ENCODE peak calls at places on chromosomes 2 and 18, in six cellular contexts. One of them, this sample, is unnamed.

GRCh38 chr2:117835990-117836760 is 21.7 kb downstream of the DDX18 start:
- DNase-seq in IMR-90: peak
- DNase-seq in mesendoderm: peak
- DNase-seq in mesenchymal stem cell: peak
- DNase-seq in H1: no peak
- DNase-seq in trophoblast cell: peak
- DNase-seq in this sample: peak

GRCh38 chr2:164710252-164710633 is 89.0 kb upstream of the GRB14 start:
- DNase-seq in IMR-90: peak
- DNase-seq in mesendoderm: no peak
- DNase-seq in mesenchymal stem cell: peak
- DNase-seq in H1: no peak
- DNase-seq in trophoblast cell: peak
- DNase-seq in this sample: no peak

GRCh38 chr2:25822190-25823117 is 55.8 kb downstream of the ASXL2 start:
- DNase-seq in IMR-90: no peak
- DNase-seq in mesendoderm: peak
- DNase-seq in mesenchymal stem cell: no peak
- DNase-seq in H1: peak
- DNase-seq in trophoblast cell: peak
- DNase-seq in this sample: no peak

GRCh38 chr2:27888790-27889189 is 1.4 kb downstream of the RBKS start:
- DNase-seq in IMR-90: peak
- DNase-seq in mesendoderm: no peak
- DNase-seq in mesenchymal stem cell: no peak
- DNase-seq in H1: no peak
- DNase-seq in trophoblast cell: no peak
- DNase-seq in this sample: no peak

GRCh38 chr2:84375020-84375419 is 84.1 kb downstream of the SUCLG1 start:
- DNase-seq in IMR-90: no peak
- DNase-seq in mesendoderm: no peak
- DNase-seq in mesenchymal stem cell: no peak
- DNase-seq in H1: no peak
- DNase-seq in trophoblast cell: no peak
- DNase-seq in this sample: no peak

GRCh38 chr2:8409461-8410260 is 272.2 kb upstream of the ID2 start:
- DNase-seq in IMR-90: peak
- DNase-seq in mesendoderm: no peak
- DNase-seq in mesenchymal stem cell: no peak
- DNase-seq in H1: no peak
- DNase-seq in trophoblast cell: no peak
- DNase-seq in this sample: no peak

GRCh38 chr18:60232541-60232940 is 140.0 kb downstream of the MC4R start:
- DNase-seq in IMR-90: peak
- DNase-seq in mesendoderm: peak
- DNase-seq in mesenchymal stem cell: peak
- DNase-seq in H1: no peak
- DNase-seq in trophoblast cell: peak
- DNase-seq in this sample: no peak

GRCh38 chr18:8967573-8967972 is 134.9 kb upstream of the NDUFV2 start:
- DNase-seq in IMR-90: no peak
- DNase-seq in mesendoderm: no peak
- DNase-seq in mesenchymal stem cell: no peak
- DNase-seq in H1: no peak
- DNase-seq in trophoblast cell: no peak
- DNase-seq in this sample: no peak

GRCh38 chr18:34977787-34978532 is 63.3 kb upstream of the MAPRE2 start:
- DNase-seq in IMR-90: peak
- DNase-seq in mesendoderm: peak
- DNase-seq in mesenchymal stem cell: peak
- DNase-seq in H1: no peak
- DNase-seq in trophoblast cell: peak
- DNase-seq in this sample: no peak
- H3K9ac ChIP-seq in IMR-90: peak
- H3K9ac ChIP-seq in mesendoderm: no peak
- H3K9ac ChIP-seq in mesenchymal stem cell: peak
- H3K9ac ChIP-seq in H1: no peak
- H3K9ac ChIP-seq in trophoblast cell: peak
- H3K9ac ChIP-seq in this sample: no peak

GRCh38 chr2:222891890-222892289 is 31.1 kb downstream of the ACSL3 start:
- DNase-seq in IMR-90: peak
- DNase-seq in mesendoderm: no peak
- DNase-seq in mesenchymal stem cell: no peak
- DNase-seq in H1: no peak
- DNase-seq in trophoblast cell: peak
- DNase-seq in this sample: no peak
- H3K4me3 ChIP-seq in IMR-90: no peak
- H3K4me3 ChIP-seq in mesendoderm: no peak
- H3K4me3 ChIP-seq in mesenchymal stem cell: peak
- H3K4me3 ChIP-seq in H1: no peak
- H3K4me3 ChIP-seq in trophoblast cell: no peak
- H3K4me3 ChIP-seq in this sample: no peak

DNA sequence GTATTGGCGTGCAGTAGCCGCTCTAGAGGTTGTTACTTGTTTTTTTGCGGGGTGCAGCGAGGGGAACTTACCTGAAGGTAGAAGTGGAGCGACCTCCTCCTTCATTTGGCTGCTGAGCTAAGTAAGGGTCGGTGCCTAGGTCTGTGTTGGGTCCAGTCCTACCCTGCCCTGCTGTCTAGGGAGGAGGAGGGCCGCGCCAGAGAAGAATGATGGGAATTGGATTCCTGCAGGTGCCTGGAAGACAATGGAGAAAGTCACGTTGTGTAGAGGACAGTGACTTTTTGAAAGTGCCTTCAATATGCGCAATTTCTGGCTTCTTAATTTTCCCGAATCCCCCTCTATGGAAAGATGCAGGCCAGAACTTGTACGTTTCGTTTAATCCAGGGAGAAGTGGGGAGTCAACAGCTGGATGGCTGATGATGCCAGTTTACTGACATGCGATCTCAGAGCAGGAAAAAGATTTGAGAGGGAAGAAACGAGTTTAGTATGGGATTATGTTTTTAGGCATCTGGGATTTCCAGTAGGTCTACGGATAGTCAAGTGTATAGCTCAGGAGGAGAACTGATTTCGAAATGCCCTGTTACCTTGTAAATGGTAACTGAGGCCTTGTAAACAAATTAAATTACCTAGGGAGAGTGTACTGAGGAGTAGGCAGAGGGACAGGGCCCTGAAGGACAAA is 653 bp downstream of the MRPS9 start:
- DNase-seq in IMR-90: peak
- DNase-seq in mesendoderm: no peak
- DNase-seq in mesenchymal stem cell: peak
- DNase-seq in H1: no peak
- DNase-seq in trophoblast cell: peak
- DNase-seq in this sample: peak
- H2AK5ac ChIP-seq in IMR-90: peak
- H2AK5ac ChIP-seq in mesendoderm: no peak
- H2AK5ac ChIP-seq in mesenchymal stem cell: no peak
- H2AK5ac ChIP-seq in H1: no peak
- H2AK5ac ChIP-seq in trophoblast cell: peak
- H2AK5ac ChIP-seq in this sample: no peak

GRCh38 chr2:237704476-237705224 is 77.3 kb downstream of the LRRFIP1 start:
- DNase-seq in IMR-90: peak
- DNase-seq in mesendoderm: no peak
- DNase-seq in mesenchymal stem cell: peak
- DNase-seq in H1: no peak
- DNase-seq in trophoblast cell: peak
- DNase-seq in this sample: no peak
- H3K9ac ChIP-seq in IMR-90: no peak
- H3K9ac ChIP-seq in mesendoderm: no peak
- H3K9ac ChIP-seq in mesenchymal stem cell: no peak
- H3K9ac ChIP-seq in H1: no peak
- H3K9ac ChIP-seq in trophoblast cell: no peak
- H3K9ac ChIP-seq in this sample: no peak

GRCh38 chr2:170917957-170918356 is 11.1 kb upstream of the GORASP2 start:
- DNase-seq in IMR-90: no peak
- DNase-seq in mesendoderm: peak
- DNase-seq in mesenchymal stem cell: no peak
- DNase-seq in H1: no peak
- DNase-seq in trophoblast cell: no peak
- DNase-seq in this sample: no peak
- H3K4me3 ChIP-seq in IMR-90: no peak
- H3K4me3 ChIP-seq in mesendoderm: no peak
- H3K4me3 ChIP-seq in mesenchymal stem cell: no peak
- H3K4me3 ChIP-seq in H1: peak
- H3K4me3 ChIP-seq in trophoblast cell: no peak
- H3K4me3 ChIP-seq in this sample: no peak